ENCODE peak calls at places on chromosomes 4 and X, in four cellular contexts. J is activated naive CD4-positive, alpha-beta T cell treated with anti-CD3 and anti-CD28 coated beads, Interleukin-2, amount 50 U/mL, for 72 hours; V is HFF-Myc; F is suprapubic skin. N is an unnamed sample.

GRCh38 chrX:40392599-40392998 is 188.2 kb upstream of the ATP6AP2 start:
- DNase-seq in J (no peak), V (no peak), F (no peak), N (no peak)

GRCh38 chr4:122663814-122664610 is 43.1 kb upstream of the IL21 start:
- DNase-seq in J (no peak), V (no peak), F (no peak), N (no peak)

GRCh38 chr4:137993232-137993631 is 248.9 kb downstream of the SLC7A11 start:
- DNase-seq in J (no peak), V (no peak), F (no peak), N (no peak)

GRCh38 chr4:8409271-8410065 is 31.1 kb downstream of the ACOX3 start:
- DNase-seq in J (no peak), V (no peak), F (no peak), N (no peak)

GRCh38 chr4:23889814-23890269 is at the start of gene PPARGC1A:
- DNase-seq in J (no peak), V (no peak), F (peak), N (no peak)

GRCh38 chr4:144709159-144709558 is 63.2 kb downstream of the HHIP start:
- DNase-seq in J (no peak), V (peak), F (no peak), N (no peak)

GRCh38 chr4:53767503-53767902 is 176.2 kb upstream of the LNX1 start:
- DNase-seq in J (no peak), V (peak), F (no peak), N (no peak)

GRCh38 chr4:69617083-69617694 is 22.3 kb downstream of the UGT2A2 start:
- DNase-seq in J (no peak), V (no peak), F (no peak), N (no peak)

GRCh38 chrX:118928126-118928525 is 46.3 kb upstream of the LONRF3 start:
- DNase-seq in J (no peak), V (peak), F (no peak), N (no peak)

GRCh38 chr4:47704693-47705325 is 133.1 kb downstream of the CORIN start:
- DNase-seq in J (no peak), V (no peak), F (no peak), N (no peak)

GRCh38 chr4:1409806-1410425 is 3.7 kb upstream of the NKX1-1 start:
- DNase-seq in J (no peak), V (no peak), F (no peak), N (no peak)

GRCh38 chr4:40916880-40917279 is 167.1 kb downstream of the NSUN7 start:
- DNase-seq in J (peak), V (no peak), F (no peak), N (no peak)

GRCh38 chr4:42483426-42484379 is 86.4 kb downstream of the SHISA3 start:
- DNase-seq in J (no peak), V (no peak), F (no peak), N (no peak)

GRCh38 chrX:136861877-136862276 is 18.6 kb downstream of the RBMX start:
- DNase-seq in J (no peak), V (no peak), F (no peak), N (no peak)

GRCh38 chr4:22778547-22779163 is 85.9 kb downstream of the GBA3 start:
- DNase-seq in J (no peak), V (no peak), F (no peak), N (no peak)